ENCODE peak calls at places on chromosomes 2 and 18, in seven cellular contexts. W is K562, C is HepG2, N is H1, E is GM12878, O is NT2/D1, Q is SK-N-SH. V is an unnamed sample.

GRCh38 chr2:11498126-11498473 is 32.1 kb upstream of the E2F6 start:
- DNase-seq in N (no peak), O (no peak), Q (no peak), C (no peak), E (no peak), W (no peak), V (no peak)

GRCh38 chr2:233267516-233268245 is 16.2 kb downstream of the ATG16L1 start:
- DNase-seq in W (no peak), E (peak; percentile 58), N (no peak), O (no peak), Q (no peak), C (no peak), V (no peak)

GRCh38 chr2:237139123-237139675 is 53.5 kb downstream of the COPS8 start:
- DNase-seq in N (peak; percentile 28), O (no peak), E (no peak), C (no peak), W (no peak), Q (no peak), V (no peak)

GRCh38 chr2:151946856-151947523 is 118.8 kb upstream of the ARL5A start:
- DNase-seq in O (peak; percentile 49), N (peak; percentile 77), C (peak; percentile 45), W (peak; percentile 66), Q (peak; percentile 62), E (no peak), V (peak; percentile 21)

GRCh38 chr18:26225022-26225693 is 1.1 kb upstream of the TAF4B start:
- DNase-seq in Q (no peak), N (no peak), C (no peak), E (no peak), W (no peak), O (no peak), V (peak; percentile 16)

GRCh38 chr2:73759904-73760303 is 20.0 kb downstream of the DUSP11 start:
- DNase-seq in O (no peak), W (no peak), E (no peak), C (no peak), N (no peak), Q (no peak), V (no peak)

GRCh38 chr2:199471443-199472057 is 13.8 kb upstream of the SATB2 start:
- DNase-seq in Q (peak; percentile 74), W (peak; percentile 78), E (no peak), O (peak; percentile 70), N (peak; percentile 94), C (peak; percentile 53), V (no peak)

GRCh38 chr18:13103366-13103765 is 112.2 kb downstream of the CEP192 start:
- DNase-seq in O (no peak), N (no peak), Q (no peak), C (no peak), E (no peak), W (peak; percentile 19), V (peak; percentile 4)

GRCh38 chr2:135904590-135904989 is 28.3 kb upstream of the MCM6 start:
- DNase-seq in Q (no peak), C (no peak), N (no peak), W (peak; percentile 21), O (no peak), E (no peak), V (no peak)

GRCh38 chr18:63320690-63321265 is 1.2 kb upstream of the BCL2 start:
- DNase-seq in E (no peak), C (peak; percentile 15), Q (peak; percentile 58), O (no peak), N (peak; percentile 67), W (peak; percentile 38), V (no peak)

GRCh38 chr2:146981921-146982320 is 862.9 kb upstream of the ACVR2A start:
- DNase-seq in O (no peak), E (no peak), W (no peak), N (no peak), Q (no peak), C (no peak), V (no peak)

GRCh38 chr2:221444106-221444505 is 128.0 kb downstream of the EPHA4 start:
- DNase-seq in C (no peak), W (no peak), E (no peak), O (no peak), N (no peak), Q (no peak), V (peak; percentile 12)
- TF ChIP-seq YY1 in C (no peak), W (no peak), E (no peak), O (no peak), N (no peak), Q (no peak), V (no peak)

GRCh38 chr18:80104364-80104779 is 4.7 kb upstream of the ADNP2 start:
- DNase-seq in Q (no peak), N (peak; percentile 59), W (peak; percentile 21), C (peak; percentile 30), E (no peak), O (peak; percentile 71), V (no peak)

GRCh38 chr18:80107396-80107795 is 1.7 kb upstream of the ADNP2 start:
- DNase-seq in N (no peak), O (no peak), W (no peak), E (no peak), Q (no peak), C (no peak), V (no peak)

GRCh38 chr18:80103231-80103630 is 5.8 kb upstream of the ADNP2 start:
- DNase-seq in N (no peak), O (no peak), Q (no peak), C (no peak), E (no peak), W (no peak), V (no peak)

GRCh38 chr18:80106482-80107051 is 2.5 kb upstream of the ADNP2 start:
- DNase-seq in C (peak; percentile 80), O (no peak), E (no peak), Q (no peak), N (no peak), W (no peak), V (no peak)

DNA sequence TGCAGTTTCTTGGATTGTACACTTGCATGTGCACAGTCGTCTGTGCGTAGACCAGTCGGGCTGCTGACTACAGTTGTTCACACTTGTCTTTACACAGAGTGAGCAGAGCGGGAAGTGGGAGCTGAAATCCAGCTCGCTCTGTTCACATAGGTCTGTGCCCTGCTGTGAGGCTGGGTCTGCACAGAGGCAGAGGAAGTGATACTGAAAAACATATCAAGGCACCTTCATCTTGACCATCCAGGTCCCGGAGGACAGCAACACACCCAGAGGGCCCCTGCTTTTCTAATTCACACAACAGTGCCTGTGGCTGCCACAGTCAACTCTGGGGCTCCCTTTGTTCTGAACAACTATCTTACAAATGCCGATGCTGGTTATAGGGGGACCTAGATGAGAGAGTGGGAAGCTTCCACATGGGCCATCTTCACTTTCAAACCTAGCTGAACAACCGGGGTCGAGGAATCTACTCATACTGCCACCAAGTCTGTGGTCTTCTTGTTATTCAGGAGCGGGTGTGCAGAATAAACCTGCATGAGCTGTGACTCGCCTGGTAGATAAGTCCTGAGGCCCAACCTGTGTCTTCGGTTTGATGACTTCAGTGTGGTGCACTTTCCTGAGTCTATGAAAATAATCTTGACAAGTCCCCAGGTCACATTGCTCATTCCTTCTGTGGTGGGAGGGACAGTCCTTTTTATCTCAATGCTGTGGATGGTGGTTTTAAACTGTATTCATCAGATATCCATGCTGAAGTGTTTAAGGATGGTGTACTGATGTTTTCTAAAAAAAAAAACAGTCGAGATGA is 3.5 kb upstream of the ADNP2 start:
- DNase-seq in C (no peak), E (peak; percentile 55), Q (no peak), N (no peak), O (no peak), W (peak; percentile 55), V (no peak)
- TF ChIP-seq YY1 in C (no peak), E (no peak), Q (no peak), N (no peak), O (no peak), W (no peak), V (no peak)

DNA sequence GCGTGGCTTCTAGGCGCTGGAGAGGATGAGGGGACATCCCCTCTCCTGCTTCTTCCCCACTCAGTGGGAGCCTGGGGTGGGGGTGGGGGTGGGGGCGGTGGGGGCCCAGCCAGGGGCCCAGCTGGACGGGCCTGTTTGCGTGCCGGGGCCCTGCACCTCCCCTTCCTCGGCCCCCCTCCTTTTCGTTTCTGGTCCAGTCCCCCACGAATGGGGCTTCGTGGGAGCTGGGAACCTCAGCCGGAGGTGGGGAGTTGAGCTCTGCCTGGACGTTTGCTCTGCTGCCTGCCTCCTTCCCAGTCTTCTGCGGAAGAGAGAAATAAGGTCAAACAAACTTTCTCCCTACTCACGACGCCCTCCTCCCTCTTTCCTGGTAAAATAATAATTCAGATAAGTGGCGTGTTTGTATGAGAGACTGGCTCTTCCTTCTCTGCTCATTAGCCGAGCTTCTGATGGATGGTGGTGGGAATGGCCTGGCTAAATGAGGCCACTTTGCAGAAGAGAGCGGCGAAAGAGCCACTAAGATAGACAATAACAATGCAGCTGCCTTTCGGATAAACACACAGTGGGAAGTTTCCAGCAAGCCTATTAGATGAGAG is 782 bp downstream of the MTA3 start:
- DNase-seq in W (peak; percentile 38), C (peak; percentile 38), O (no peak), Q (peak; percentile 83), N (no peak), E (no peak), V (no peak)
- TF ChIP-seq YY1 in W (no peak), C (no peak), O (no peak), Q (no peak), N (no peak), E (no peak), V (no peak)

GRCh38 chr18:58315739-58316215 is 271.8 kb downstream of the NEDD4L start:
- DNase-seq in N (no peak), C (peak; percentile 93), Q (no peak), W (no peak), E (no peak), O (no peak), V (peak; percentile 65)
- TF ChIP-seq YY1 in N (no peak), C (no peak), Q (no peak), W (no peak), E (no peak), O (no peak), V (no peak)

DNA sequence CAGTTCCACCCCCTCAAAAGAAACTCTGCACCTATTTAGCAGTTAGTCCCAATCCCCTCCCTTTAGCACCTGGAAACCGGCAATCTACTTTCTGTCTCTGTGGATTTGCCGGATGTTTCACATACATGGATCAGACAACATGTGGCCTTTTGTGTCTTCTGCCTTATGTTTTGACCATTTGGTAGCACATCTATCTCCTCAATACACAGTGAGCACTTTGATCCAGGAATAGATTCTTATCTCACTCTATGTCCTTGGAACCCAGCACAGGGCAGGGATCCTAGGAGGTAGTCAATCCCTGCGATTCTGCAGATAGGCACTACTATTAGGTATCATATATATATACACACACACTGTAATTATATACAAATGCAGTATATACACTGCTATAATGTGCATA is 3.8 kb upstream of the OTOF start:
- DNase-seq in W (no peak), C (no peak), Q (no peak), N (no peak), O (no peak), E (no peak), V (no peak)
- TF ChIP-seq YY1 in W (no peak), C (no peak), Q (no peak), N (no peak), O (no peak), E (no peak), V (no peak)

DNA sequence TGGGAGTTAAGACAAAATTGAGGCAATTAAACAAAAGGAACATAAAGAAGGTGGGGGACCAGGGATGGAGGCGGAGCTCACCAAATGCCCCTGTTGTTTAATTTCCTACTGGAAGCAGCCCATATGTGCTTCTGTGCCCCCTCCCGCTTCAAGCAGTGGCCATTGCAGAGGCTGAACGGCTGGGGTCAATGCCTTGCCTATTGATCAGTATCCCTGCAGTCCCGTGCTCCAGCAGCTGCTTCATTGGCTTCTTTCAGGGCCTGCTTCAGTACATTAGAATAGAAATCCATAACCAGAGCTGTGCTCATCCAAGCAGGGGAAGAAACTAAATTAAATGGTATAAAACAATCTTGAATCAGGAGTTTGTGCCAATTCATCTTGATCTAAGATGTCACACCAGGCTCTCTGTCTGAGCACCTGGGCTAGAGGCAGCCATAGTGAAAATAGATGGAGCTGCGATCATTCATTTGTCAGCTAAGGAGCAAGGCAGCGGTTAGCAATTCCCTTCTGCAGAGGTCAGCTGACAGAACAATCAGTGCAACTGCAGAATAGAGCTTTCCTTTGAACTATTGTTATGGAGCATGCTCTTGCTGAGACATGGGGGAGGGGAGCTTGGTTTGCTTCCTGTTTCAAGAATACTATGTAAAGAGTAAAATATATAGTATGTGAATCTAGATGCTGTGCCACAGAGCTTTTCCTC is 222.4 kb downstream of the WDR7 start:
- DNase-seq in C (peak; percentile 28), E (no peak), Q (no peak), N (no peak), O (peak; percentile 58), W (peak; percentile 2), V (no peak)
- TF ChIP-seq YY1 in C (no peak), E (no peak), Q (no peak), N (peak; percentile 75), O (no peak), W (no peak), V (no peak)